ENCODE peak calls at places on chromosomes 4 and X, in seven cellular contexts. W is HepG2, G is K562, K is HCT116, C is H1, O is SK-N-SH, S is GM12878. V is an unnamed sample.

GRCh38 chr4:57184378-57185031 is 74.3 kb upstream of the IGFBP7 start:
- DNase-seq in W (no peak), O (no peak), C (no peak), G (no peak), K (no peak), S (no peak), V (no peak)

GRCh38 chrX:31036895-31037294 is 34.9 kb downstream of the FTHL17 start:
- DNase-seq in W (peak; percentile 42), K (peak; percentile 6), C (no peak), G (peak; percentile 38), O (peak; percentile 34), S (no peak), V (peak; percentile 25)

GRCh38 chr4:16104520-16104919 is 20.7 kb upstream of the PROM1 start:
- DNase-seq in W (no peak), C (no peak), K (no peak), O (no peak), S (no peak), G (no peak), V (no peak)

GRCh38 chr4:183342541-183343533 is 20.6 kb upstream of the CLDN24 start:
- DNase-seq in O (peak; percentile 48), K (no peak), C (no peak), G (no peak), S (no peak), W (no peak), V (no peak)

GRCh38 chr4:76594152-76594551 is 159.1 kb downstream of the SHROOM3 start:
- DNase-seq in C (no peak), G (no peak), W (no peak), K (no peak), S (no peak), O (no peak), V (no peak)

GRCh38 chrX:10591363-10592036 is 28.9 kb downstream of the MID1 start:
- DNase-seq in S (no peak), O (no peak), W (no peak), G (no peak), C (no peak), K (no peak), V (no peak)

GRCh38 chr4:53499791-53500190 is 91.5 kb downstream of the LNX1 start:
- DNase-seq in C (no peak), S (no peak), G (no peak), K (no peak), W (no peak), O (no peak), V (no peak)

GRCh38 chr4:5568931-5569330 is 139.4 kb downstream of the EVC2 start:
- DNase-seq in C (no peak), G (no peak), K (no peak), W (no peak), S (no peak), O (no peak), V (no peak)

GRCh38 chrX:40537310-40537709 is 43.5 kb upstream of the ATP6AP2 start:
- DNase-seq in W (no peak), G (peak; percentile 15), O (no peak), K (no peak), C (no peak), S (no peak), V (no peak)

GRCh38 chrX:129359269-129359668 is 164.0 kb downstream of the SMARCA1 start:
- DNase-seq in W (peak; percentile 5), S (no peak), O (no peak), G (no peak), K (no peak), C (no peak), V (no peak)

GRCh38 chrX:38514014-38514854 is 47.1 kb upstream of the TSPAN7 start:
- DNase-seq in C (no peak), S (no peak), O (no peak), G (no peak), K (no peak), W (no peak), V (no peak)

GRCh38 chr4:32462944-32463343 is 1742.8 kb downstream of the PCDH7 start:
- DNase-seq in G (no peak), S (no peak), K (peak; percentile 27), O (no peak), W (peak; percentile 22), C (no peak), V (no peak)

GRCh38 chr4:77960367-77960766 is 96.8 kb upstream of the FRAS1 start:
- DNase-seq in S (no peak), G (no peak), O (no peak), K (no peak), C (no peak), W (no peak), V (no peak)

GRCh38 chr4:151114986-151115385 is 15.6 kb downstream of the RPS3A start:
- DNase-seq in S (no peak), G (no peak), C (no peak), K (no peak), W (no peak), O (no peak), V (no peak)

GRCh38 chr4:24850669-24851068 is 55.3 kb downstream of the SOD3 start:
- DNase-seq in K (no peak), C (no peak), G (no peak), O (peak; percentile 3), S (no peak), W (no peak), V (no peak)

GRCh38 chr4:188714488-188714887 is 575.2 kb downstream of the TRIML1 start:
- DNase-seq in O (no peak), G (no peak), K (no peak), W (no peak), C (no peak), S (no peak), V (no peak)

GRCh38 chr4:148901075-148901705 is 459.0 kb upstream of the NR3C2 start:
- DNase-seq in W (no peak), O (no peak), G (no peak), S (no peak), C (no peak), K (no peak), V (no peak)

GRCh38 chr4:146640459-146641061 is 1.9 kb downstream of the POU4F2 start:
- DNase-seq in K (no peak), C (no peak), G (no peak), O (no peak), W (no peak), S (no peak), V (no peak)

GRCh38 chr4:100428051-100428450 is 89.8 kb downstream of the EMCN start:
- DNase-seq in G (no peak), W (no peak), C (no peak), K (peak; percentile 21), S (no peak), O (no peak), V (no peak)

GRCh38 chrX:56729152-56729557 is at the start of gene NBDY:
- DNase-seq in C (no peak), W (no peak), O (peak; percentile 35), S (no peak), K (no peak), G (peak; percentile 12), V (peak; percentile 74)

GRCh38 chrX:70332600-70332999 is 42.7 kb downstream of the KIF4A start:
- DNase-seq in W (no peak), O (no peak), G (peak; percentile 5), C (no peak), K (no peak), S (no peak), V (no peak)

DNA sequence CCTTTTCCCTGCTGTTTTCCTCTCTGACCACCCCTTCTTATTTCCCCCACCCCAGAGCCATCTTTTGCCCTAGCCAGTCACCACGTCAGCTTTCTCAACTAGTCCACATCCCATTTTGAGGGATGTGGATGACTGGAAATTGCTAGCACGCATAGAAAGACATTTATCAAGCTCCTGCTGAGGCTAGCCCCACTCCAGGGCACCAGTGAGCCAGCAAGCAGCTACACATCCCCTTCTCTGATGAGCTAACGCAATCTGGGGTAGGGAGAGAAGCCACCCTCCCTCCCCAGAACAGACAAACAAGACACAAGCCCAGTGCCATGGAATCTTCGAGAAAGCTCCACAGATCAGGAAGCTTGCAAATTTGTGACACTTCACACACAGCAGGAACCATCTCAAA is 1.2 kb downstream of the GABRE start:
- DNase-seq in K (no peak), G (no peak), C (no peak), S (no peak), W (no peak), O (no peak), V (no peak)
- TF ChIP-seq JUND in K (no peak), G (no peak), C (no peak), S (no peak), W (no peak), O (no peak), V (no peak)

DNA sequence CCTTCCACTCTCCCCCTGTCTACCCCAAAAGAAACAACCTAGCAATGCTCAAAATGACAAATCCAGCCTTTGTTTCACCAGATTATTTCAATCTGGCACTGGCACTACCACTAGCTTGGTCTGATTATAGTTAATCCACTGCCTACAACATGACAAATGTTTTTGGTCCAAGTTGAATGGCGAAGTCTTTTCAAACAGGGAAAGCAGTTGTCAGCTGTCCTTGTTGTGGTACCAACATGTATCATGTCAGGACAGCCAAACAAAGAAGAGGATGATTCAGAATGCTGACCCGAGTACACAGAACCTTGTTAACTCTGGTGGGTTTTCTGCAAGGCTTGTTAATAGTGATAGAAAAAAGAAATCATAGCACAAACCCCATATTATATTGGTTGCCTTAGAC is 160.8 kb upstream of the ANK2 start:
- DNase-seq in O (no peak), G (no peak), C (no peak), S (no peak), W (no peak), K (no peak), V (no peak)
- TF ChIP-seq JUND in O (no peak), G (no peak), C (no peak), S (no peak), W (no peak), K (no peak), V (no peak)

DNA sequence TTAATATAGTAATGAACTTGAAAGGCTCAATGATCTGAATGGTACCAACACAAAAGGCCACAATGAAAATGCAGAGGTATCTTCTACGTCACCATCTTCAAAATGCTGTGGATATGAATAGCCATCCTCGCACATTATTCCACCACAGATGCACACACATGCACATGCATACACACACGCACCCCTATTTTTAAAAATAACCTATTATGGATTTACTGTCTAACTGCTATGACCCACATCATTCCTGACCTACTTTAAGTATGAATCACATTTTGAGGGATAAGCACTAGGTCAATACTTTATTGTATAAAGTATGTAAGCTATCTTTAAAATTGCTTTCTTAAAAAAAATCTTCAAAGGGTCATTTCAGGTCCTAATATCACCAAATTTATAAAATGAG is 24.4 kb upstream of the CORIN start:
- DNase-seq in O (no peak), G (no peak), K (no peak), C (no peak), S (no peak), W (no peak), V (no peak)
- TF ChIP-seq JUND in O (peak; percentile 25), G (no peak), K (no peak), C (no peak), S (no peak), W (no peak), V (no peak)

GRCh38 chr4:116018831-116019230 is 905.4 kb upstream of the NDST4 start:
- DNase-seq in C (no peak), O (no peak), S (no peak), G (no peak), K (no peak), W (no peak), V (no peak)

GRCh38 chr4:116020141-116020722 is 906.8 kb upstream of the NDST4 start:
- DNase-seq in K (peak; percentile 27), W (no peak), C (no peak), S (no peak), G (no peak), O (no peak), V (no peak)

GRCh38 chr4:116015549-116015948 is 902.1 kb upstream of the NDST4 start:
- DNase-seq in C (no peak), K (no peak), W (no peak), G (no peak), S (no peak), O (no peak), V (no peak)

GRCh38 chr4:116016201-116016600 is 902.8 kb upstream of the NDST4 start:
- DNase-seq in G (no peak), C (no peak), W (no peak), K (peak; percentile 18), S (no peak), O (no peak), V (peak; percentile 84)

GRCh38 chr4:116015062-116015461 is 901.6 kb upstream of the NDST4 start:
- DNase-seq in S (no peak), W (no peak), G (no peak), C (no peak), O (no peak), K (no peak), V (no peak)
- TF ChIP-seq JUND in S (no peak), W (no peak), G (no peak), C (no peak), O (no peak), K (no peak), V (no peak)

V was measured in T47D.